ENCODE peak calls at places on chromosomes 2 and 18, in five cellular contexts. One of them, this sample, is unnamed.

GRCh38 chr2:73006969-73007710 is 64.4 kb downstream of the SFXN5 start:
- DNase-seq in Right ventricle myocardium superior: no peak
- DNase-seq in stimulated activated CD4-positive, alpha-beta T cell treated with anti-CD3 and anti-CD28 coated beads, Interleukin-4, amount 100 ng/mL, for 1 hour: no peak
- DNase-seq in cardiac fibroblast: no peak
- DNase-seq in endothelial cell: no peak
- DNase-seq in this sample: no peak

GRCh38 chr2:187581125-187581896 is 27.1 kb upstream of the TFPI start:
- DNase-seq in stimulated activated CD4-positive, alpha-beta T cell treated with anti-CD3 and anti-CD28 coated beads, Interleukin-4, amount 100 ng/mL, for 1 hour: no peak
- DNase-seq in endothelial cell: peak
- DNase-seq in cardiac fibroblast: peak
- DNase-seq in Right ventricle myocardium superior: no peak
- DNase-seq in this sample: peak

GRCh38 chr2:225120175-225120574 is 77.9 kb upstream of the DOCK10 start:
- DNase-seq in stimulated activated CD4-positive, alpha-beta T cell treated with anti-CD3 and anti-CD28 coated beads, Interleukin-4, amount 100 ng/mL, for 1 hour: no peak
- DNase-seq in cardiac fibroblast: peak
- DNase-seq in Right ventricle myocardium superior: no peak
- DNase-seq in endothelial cell: no peak
- DNase-seq in this sample: no peak

GRCh38 chr2:239484571-239485355 is 83.9 kb upstream of the HDAC4 start:
- DNase-seq in stimulated activated CD4-positive, alpha-beta T cell treated with anti-CD3 and anti-CD28 coated beads, Interleukin-4, amount 100 ng/mL, for 1 hour: no peak
- DNase-seq in cardiac fibroblast: no peak
- DNase-seq in endothelial cell: no peak
- DNase-seq in Right ventricle myocardium superior: no peak
- DNase-seq in this sample: no peak

GRCh38 chr2:163252199-163252598 is 413.6 kb upstream of the KCNH7 start:
- DNase-seq in stimulated activated CD4-positive, alpha-beta T cell treated with anti-CD3 and anti-CD28 coated beads, Interleukin-4, amount 100 ng/mL, for 1 hour: no peak
- DNase-seq in Right ventricle myocardium superior: no peak
- DNase-seq in cardiac fibroblast: no peak
- DNase-seq in endothelial cell: no peak
- DNase-seq in this sample: no peak

GRCh38 chr2:188984126-188984525 is 10.0 kb downstream of the COL3A1 start:
- DNase-seq in cardiac fibroblast: peak
- DNase-seq in Right ventricle myocardium superior: no peak
- DNase-seq in endothelial cell: no peak
- DNase-seq in stimulated activated CD4-positive, alpha-beta T cell treated with anti-CD3 and anti-CD28 coated beads, Interleukin-4, amount 100 ng/mL, for 1 hour: no peak
- DNase-seq in this sample: no peak

GRCh38 chr2:33086400-33087015 is 139.8 kb downstream of the LTBP1 start:
- DNase-seq in cardiac fibroblast: peak
- DNase-seq in Right ventricle myocardium superior: no peak
- DNase-seq in endothelial cell: no peak
- DNase-seq in stimulated activated CD4-positive, alpha-beta T cell treated with anti-CD3 and anti-CD28 coated beads, Interleukin-4, amount 100 ng/mL, for 1 hour: no peak
- DNase-seq in this sample: no peak

GRCh38 chr2:171083426-171083825 is 77.3 kb downstream of the TLK1 start:
- DNase-seq in cardiac fibroblast: no peak
- DNase-seq in stimulated activated CD4-positive, alpha-beta T cell treated with anti-CD3 and anti-CD28 coated beads, Interleukin-4, amount 100 ng/mL, for 1 hour: no peak
- DNase-seq in Right ventricle myocardium superior: no peak
- DNase-seq in endothelial cell: no peak
- DNase-seq in this sample: no peak

GRCh38 chr2:49255325-49256023 is 101.2 kb upstream of the FSHR start:
- DNase-seq in Right ventricle myocardium superior: no peak
- DNase-seq in cardiac fibroblast: peak
- DNase-seq in stimulated activated CD4-positive, alpha-beta T cell treated with anti-CD3 and anti-CD28 coated beads, Interleukin-4, amount 100 ng/mL, for 1 hour: no peak
- DNase-seq in endothelial cell: no peak
- DNase-seq in this sample: no peak

GRCh38 chr2:48380989-48381625 is 148.8 kb upstream of the STON1 start:
- DNase-seq in stimulated activated CD4-positive, alpha-beta T cell treated with anti-CD3 and anti-CD28 coated beads, Interleukin-4, amount 100 ng/mL, for 1 hour: no peak
- DNase-seq in Right ventricle myocardium superior: no peak
- DNase-seq in cardiac fibroblast: no peak
- DNase-seq in endothelial cell: no peak
- DNase-seq in this sample: no peak

GRCh38 chr2:23669413-23670244 is 257.3 kb downstream of the ATAD2B start:
- DNase-seq in Right ventricle myocardium superior: peak
- DNase-seq in endothelial cell: no peak
- DNase-seq in cardiac fibroblast: peak
- DNase-seq in stimulated activated CD4-positive, alpha-beta T cell treated with anti-CD3 and anti-CD28 coated beads, Interleukin-4, amount 100 ng/mL, for 1 hour: no peak
- DNase-seq in this sample: no peak

GRCh38 chr2:195899226-195899625 is 169.4 kb downstream of the DNAH7 start:
- DNase-seq in endothelial cell: no peak
- DNase-seq in stimulated activated CD4-positive, alpha-beta T cell treated with anti-CD3 and anti-CD28 coated beads, Interleukin-4, amount 100 ng/mL, for 1 hour: no peak
- DNase-seq in cardiac fibroblast: peak
- DNase-seq in Right ventricle myocardium superior: no peak
- DNase-seq in this sample: no peak

GRCh38 chr2:20491739-20492531 is 45.1 kb downstream of the RHOB start:
- DNase-seq in endothelial cell: no peak
- DNase-seq in cardiac fibroblast: peak
- DNase-seq in Right ventricle myocardium superior: peak
- DNase-seq in stimulated activated CD4-positive, alpha-beta T cell treated with anti-CD3 and anti-CD28 coated beads, Interleukin-4, amount 100 ng/mL, for 1 hour: no peak
- DNase-seq in this sample: no peak

GRCh38 chr2:17558053-17558452 is 17.6 kb downstream of the VSNL1 start:
- DNase-seq in endothelial cell: no peak
- DNase-seq in Right ventricle myocardium superior: no peak
- DNase-seq in cardiac fibroblast: no peak
- DNase-seq in stimulated activated CD4-positive, alpha-beta T cell treated with anti-CD3 and anti-CD28 coated beads, Interleukin-4, amount 100 ng/mL, for 1 hour: no peak
- DNase-seq in this sample: no peak

GRCh38 chr2:111194835-111195621 is 74.3 kb downstream of the BCL2L11 start:
- DNase-seq in endothelial cell: no peak
- DNase-seq in cardiac fibroblast: no peak
- DNase-seq in stimulated activated CD4-positive, alpha-beta T cell treated with anti-CD3 and anti-CD28 coated beads, Interleukin-4, amount 100 ng/mL, for 1 hour: no peak
- DNase-seq in Right ventricle myocardium superior: no peak
- DNase-seq in this sample: no peak

GRCh38 chr18:5890606-5891360 is 4.5 kb downstream of the TMEM200C start:
- DNase-seq in Right ventricle myocardium superior: peak
- DNase-seq in endothelial cell: peak
- DNase-seq in stimulated activated CD4-positive, alpha-beta T cell treated with anti-CD3 and anti-CD28 coated beads, Interleukin-4, amount 100 ng/mL, for 1 hour: peak
- DNase-seq in cardiac fibroblast: no peak
- DNase-seq in this sample: peak

GRCh38 chr2:227848586-227848985 is 22.8 kb upstream of the DAW1 start:
- DNase-seq in Right ventricle myocardium superior: no peak
- DNase-seq in endothelial cell: no peak
- DNase-seq in stimulated activated CD4-positive, alpha-beta T cell treated with anti-CD3 and anti-CD28 coated beads, Interleukin-4, amount 100 ng/mL, for 1 hour: no peak
- DNase-seq in cardiac fibroblast: no peak
- DNase-seq in this sample: no peak

GRCh38 chr2:55934337-55934736 is 10.8 kb upstream of the EFEMP1 start:
- DNase-seq in Right ventricle myocardium superior: no peak
- DNase-seq in endothelial cell: no peak
- DNase-seq in cardiac fibroblast: no peak
- DNase-seq in stimulated activated CD4-positive, alpha-beta T cell treated with anti-CD3 and anti-CD28 coated beads, Interleukin-4, amount 100 ng/mL, for 1 hour: no peak
- DNase-seq in this sample: no peak

GRCh38 chr2:25276569-25277465 is 64.9 kb downstream of the DNMT3A start:
- DNase-seq in stimulated activated CD4-positive, alpha-beta T cell treated with anti-CD3 and anti-CD28 coated beads, Interleukin-4, amount 100 ng/mL, for 1 hour: peak
- DNase-seq in Right ventricle myocardium superior: peak
- DNase-seq in cardiac fibroblast: no peak
- DNase-seq in endothelial cell: peak
- DNase-seq in this sample: peak

GRCh38 chr2:135124924-135125886 is 73.1 kb downstream of the RAB3GAP1 start:
- DNase-seq in stimulated activated CD4-positive, alpha-beta T cell treated with anti-CD3 and anti-CD28 coated beads, Interleukin-4, amount 100 ng/mL, for 1 hour: no peak
- DNase-seq in cardiac fibroblast: peak
- DNase-seq in endothelial cell: no peak
- DNase-seq in Right ventricle myocardium superior: no peak
- DNase-seq in this sample: no peak

GRCh38 chr2:9174771-9175441 is 31.7 kb upstream of the ASAP2 start:
- DNase-seq in Right ventricle myocardium superior: no peak
- DNase-seq in cardiac fibroblast: peak
- DNase-seq in endothelial cell: no peak
- DNase-seq in stimulated activated CD4-positive, alpha-beta T cell treated with anti-CD3 and anti-CD28 coated beads, Interleukin-4, amount 100 ng/mL, for 1 hour: no peak
- DNase-seq in this sample: no peak

GRCh38 chr2:182210669-182211068 is 216.2 kb downstream of the PDE1A start:
- DNase-seq in cardiac fibroblast: no peak
- DNase-seq in endothelial cell: no peak
- DNase-seq in stimulated activated CD4-positive, alpha-beta T cell treated with anti-CD3 and anti-CD28 coated beads, Interleukin-4, amount 100 ng/mL, for 1 hour: no peak
- DNase-seq in Right ventricle myocardium superior: no peak
- DNase-seq in this sample: no peak

GRCh38 chr18:78501251-78501650 is 478.4 kb upstream of the SALL3 start:
- DNase-seq in endothelial cell: no peak
- DNase-seq in stimulated activated CD4-positive, alpha-beta T cell treated with anti-CD3 and anti-CD28 coated beads, Interleukin-4, amount 100 ng/mL, for 1 hour: no peak
- DNase-seq in Right ventricle myocardium superior: no peak
- DNase-seq in cardiac fibroblast: no peak
- DNase-seq in this sample: no peak

GRCh38 chr18:78497641-78498040 is 482.0 kb upstream of the SALL3 start:
- DNase-seq in Right ventricle myocardium superior: no peak
- DNase-seq in endothelial cell: no peak
- DNase-seq in cardiac fibroblast: no peak
- DNase-seq in stimulated activated CD4-positive, alpha-beta T cell treated with anti-CD3 and anti-CD28 coated beads, Interleukin-4, amount 100 ng/mL, for 1 hour: no peak
- DNase-seq in this sample: no peak

GRCh38 chr2:27123302-27124150 is at the start of gene ABHD1:
- DNase-seq in cardiac fibroblast: no peak
- DNase-seq in stimulated activated CD4-positive, alpha-beta T cell treated with anti-CD3 and anti-CD28 coated beads, Interleukin-4, amount 100 ng/mL, for 1 hour: peak
- DNase-seq in Right ventricle myocardium superior: peak
- DNase-seq in endothelial cell: peak
- DNase-seq in this sample: peak

GRCh38 chr2:187989925-187990623 is 301.6 kb upstream of the GULP1 start:
- DNase-seq in cardiac fibroblast: no peak
- DNase-seq in stimulated activated CD4-positive, alpha-beta T cell treated with anti-CD3 and anti-CD28 coated beads, Interleukin-4, amount 100 ng/mL, for 1 hour: no peak
- DNase-seq in Right ventricle myocardium superior: no peak
- DNase-seq in endothelial cell: no peak
- DNase-seq in this sample: no peak

GRCh38 chr2:20611077-20611843 is 39.6 kb downstream of the HS1BP3 start:
- DNase-seq in cardiac fibroblast: peak
- DNase-seq in stimulated activated CD4-positive, alpha-beta T cell treated with anti-CD3 and anti-CD28 coated beads, Interleukin-4, amount 100 ng/mL, for 1 hour: no peak
- DNase-seq in Right ventricle myocardium superior: peak
- DNase-seq in endothelial cell: peak
- DNase-seq in this sample: no peak

GRCh38 chr2:85971369-85971768 is 82.6 kb upstream of the ST3GAL5 start:
- DNase-seq in cardiac fibroblast: peak
- DNase-seq in stimulated activated CD4-positive, alpha-beta T cell treated with anti-CD3 and anti-CD28 coated beads, Interleukin-4, amount 100 ng/mL, for 1 hour: no peak
- DNase-seq in endothelial cell: no peak
- DNase-seq in Right ventricle myocardium superior: no peak
- DNase-seq in this sample: no peak

GRCh38 chr2:158539176-158539895 is 82.6 kb downstream of the PKP4 start:
- DNase-seq in cardiac fibroblast: peak
- DNase-seq in stimulated activated CD4-positive, alpha-beta T cell treated with anti-CD3 and anti-CD28 coated beads, Interleukin-4, amount 100 ng/mL, for 1 hour: no peak
- DNase-seq in endothelial cell: no peak
- DNase-seq in Right ventricle myocardium superior: no peak
- DNase-seq in this sample: no peak

GRCh38 chr18:45838302-45839070 is 13.0 kb downstream of the SIGLEC15 start:
- DNase-seq in cardiac fibroblast: no peak
- DNase-seq in stimulated activated CD4-positive, alpha-beta T cell treated with anti-CD3 and anti-CD28 coated beads, Interleukin-4, amount 100 ng/mL, for 1 hour: no peak
- DNase-seq in Right ventricle myocardium superior: peak
- DNase-seq in endothelial cell: no peak
- DNase-seq in this sample: no peak

GRCh38 chr2:44707945-44708645 is 233.4 kb upstream of the SIX3 start:
- DNase-seq in endothelial cell: no peak
- DNase-seq in Right ventricle myocardium superior: no peak
- DNase-seq in cardiac fibroblast: no peak
- DNase-seq in stimulated activated CD4-positive, alpha-beta T cell treated with anti-CD3 and anti-CD28 coated beads, Interleukin-4, amount 100 ng/mL, for 1 hour: no peak
- DNase-seq in this sample: no peak

GRCh38 chr2:223855426-223855825 is 18.0 kb upstream of the AP1S3 start:
- DNase-seq in stimulated activated CD4-positive, alpha-beta T cell treated with anti-CD3 and anti-CD28 coated beads, Interleukin-4, amount 100 ng/mL, for 1 hour: no peak
- DNase-seq in Right ventricle myocardium superior: no peak
- DNase-seq in endothelial cell: no peak
- DNase-seq in cardiac fibroblast: no peak
- DNase-seq in this sample: no peak

GRCh38 chr2:75787532-75788132 is 76.9 kb upstream of the GCFC2 start:
- DNase-seq in cardiac fibroblast: peak
- DNase-seq in endothelial cell: no peak
- DNase-seq in stimulated activated CD4-positive, alpha-beta T cell treated with anti-CD3 and anti-CD28 coated beads, Interleukin-4, amount 100 ng/mL, for 1 hour: no peak
- DNase-seq in Right ventricle myocardium superior: no peak
- DNase-seq in this sample: no peak

GRCh38 chr2:63665806-63666205 is 77.0 kb downstream of the MDH1 start:
- DNase-seq in stimulated activated CD4-positive, alpha-beta T cell treated with anti-CD3 and anti-CD28 coated beads, Interleukin-4, amount 100 ng/mL, for 1 hour: no peak
- DNase-seq in cardiac fibroblast: peak
- DNase-seq in endothelial cell: no peak
- DNase-seq in Right ventricle myocardium superior: no peak
- DNase-seq in this sample: no peak

GRCh38 chr2:151339168-151339567 is 18.2 kb upstream of the TNFAIP6 start:
- DNase-seq in cardiac fibroblast: no peak
- DNase-seq in stimulated activated CD4-positive, alpha-beta T cell treated with anti-CD3 and anti-CD28 coated beads, Interleukin-4, amount 100 ng/mL, for 1 hour: no peak
- DNase-seq in endothelial cell: no peak
- DNase-seq in Right ventricle myocardium superior: no peak
- DNase-seq in this sample: no peak

GRCh38 chr18:50970006-50970405 is 2.2 kb downstream of the ELAC1 start:
- DNase-seq in cardiac fibroblast: no peak
- DNase-seq in Right ventricle myocardium superior: peak
- DNase-seq in endothelial cell: no peak
- DNase-seq in stimulated activated CD4-positive, alpha-beta T cell treated with anti-CD3 and anti-CD28 coated beads, Interleukin-4, amount 100 ng/mL, for 1 hour: no peak
- DNase-seq in this sample: no peak

GRCh38 chr2:139080244-139080643 is 300.1 kb upstream of the NXPH2 start:
- DNase-seq in stimulated activated CD4-positive, alpha-beta T cell treated with anti-CD3 and anti-CD28 coated beads, Interleukin-4, amount 100 ng/mL, for 1 hour: no peak
- DNase-seq in Right ventricle myocardium superior: no peak
- DNase-seq in cardiac fibroblast: no peak
- DNase-seq in endothelial cell: no peak
- DNase-seq in this sample: no peak

GRCh38 chr18:58530801-58531200 is 98.1 kb downstream of the ALPK2 start:
- DNase-seq in endothelial cell: no peak
- DNase-seq in stimulated activated CD4-positive, alpha-beta T cell treated with anti-CD3 and anti-CD28 coated beads, Interleukin-4, amount 100 ng/mL, for 1 hour: no peak
- DNase-seq in cardiac fibroblast: no peak
- DNase-seq in Right ventricle myocardium superior: no peak
- DNase-seq in this sample: no peak

GRCh38 chr18:55934801-55935200 is 346.8 kb upstream of the TCF4 start:
- DNase-seq in endothelial cell: no peak
- DNase-seq in cardiac fibroblast: no peak
- DNase-seq in Right ventricle myocardium superior: no peak
- DNase-seq in stimulated activated CD4-positive, alpha-beta T cell treated with anti-CD3 and anti-CD28 coated beads, Interleukin-4, amount 100 ng/mL, for 1 hour: no peak
- DNase-seq in this sample: no peak